ENCODE peak calls at places on chromosomes 16 and 17, in seven cellular contexts. One of them, this sample, is unnamed. For H3K9me3, the result is how much of the 10 kb centered on the place peaks cover.

GRCh38 chr16:21626659-21627277 is 25.6 kb downstream of the IGSF6 start:
- DNase-seq in upper lobe of right lung: no peak
- DNase-seq in prostate gland: no peak
- DNase-seq in CD8-positive, alpha-beta T cell: no peak
- DNase-seq in left lung: no peak
- DNase-seq in CD4-positive, alpha-beta memory T cell: peak
- DNase-seq in fibroblast of lung: peak
- DNase-seq in this sample: peak

GRCh38 chr17:3956558-3956957 is 7.7 kb downstream of the ATP2A3 start:
- DNase-seq in upper lobe of right lung: no peak
- DNase-seq in prostate gland: no peak
- DNase-seq in CD8-positive, alpha-beta T cell: no peak
- DNase-seq in left lung: no peak
- DNase-seq in CD4-positive, alpha-beta memory T cell: no peak
- DNase-seq in fibroblast of lung: no peak
- DNase-seq in this sample: no peak

GRCh38 chr17:7897773-7898172 is 9.2 kb downstream of the CHD3 start:
- DNase-seq in upper lobe of right lung: peak
- DNase-seq in prostate gland: no peak
- DNase-seq in CD8-positive, alpha-beta T cell: no peak
- DNase-seq in left lung: no peak
- DNase-seq in CD4-positive, alpha-beta memory T cell: peak
- DNase-seq in fibroblast of lung: peak
- DNase-seq in this sample: peak

GRCh38 chr16:35559911-35560636 is 2100.7 kb downstream of the TP53TG3F start:
- DNase-seq in upper lobe of right lung: no peak
- DNase-seq in prostate gland: no peak
- DNase-seq in CD8-positive, alpha-beta T cell: no peak
- DNase-seq in left lung: no peak
- DNase-seq in CD4-positive, alpha-beta memory T cell: no peak
- DNase-seq in fibroblast of lung: no peak
- DNase-seq in this sample: no peak

GRCh38 chr17:67496286-67496685 is 119.2 kb downstream of the PITPNC1 start:
- DNase-seq in upper lobe of right lung: no peak
- DNase-seq in prostate gland: no peak
- DNase-seq in CD8-positive, alpha-beta T cell: no peak
- DNase-seq in left lung: no peak
- DNase-seq in CD4-positive, alpha-beta memory T cell: no peak
- DNase-seq in fibroblast of lung: peak
- DNase-seq in this sample: no peak

GRCh38 chr16:89170346-89171215 is 967 bp upstream of the CDH15 start:
- DNase-seq in upper lobe of right lung: peak
- DNase-seq in prostate gland: no peak
- DNase-seq in CD8-positive, alpha-beta T cell: no peak
- DNase-seq in left lung: peak
- DNase-seq in CD4-positive, alpha-beta memory T cell: no peak
- DNase-seq in fibroblast of lung: no peak
- DNase-seq in this sample: peak

GRCh38 chr16:27756206-27756970 is 206.4 kb downstream of the KATNIP start:
- DNase-seq in upper lobe of right lung: no peak
- DNase-seq in prostate gland: no peak
- DNase-seq in CD8-positive, alpha-beta T cell: no peak
- DNase-seq in left lung: no peak
- DNase-seq in CD4-positive, alpha-beta memory T cell: no peak
- DNase-seq in fibroblast of lung: no peak
- DNase-seq in this sample: no peak

GRCh38 chr16:20814761-20815160 is 8.4 kb downstream of the REXO5 start:
- DNase-seq in upper lobe of right lung: no peak
- DNase-seq in prostate gland: no peak
- DNase-seq in CD8-positive, alpha-beta T cell: no peak
- DNase-seq in left lung: no peak
- DNase-seq in CD4-positive, alpha-beta memory T cell: no peak
- DNase-seq in fibroblast of lung: peak
- DNase-seq in this sample: no peak

GRCh38 chr17:44932096-44932495 is 15.5 kb downstream of the KIF18B start:
- DNase-seq in upper lobe of right lung: peak
- DNase-seq in prostate gland: no peak
- DNase-seq in CD8-positive, alpha-beta T cell: no peak
- DNase-seq in left lung: no peak
- DNase-seq in CD4-positive, alpha-beta memory T cell: no peak
- DNase-seq in fibroblast of lung: no peak
- DNase-seq in this sample: no peak

GRCh38 chr17:33514369-33514768 is 221.3 kb upstream of the ASIC2 start:
- DNase-seq in upper lobe of right lung: no peak
- DNase-seq in prostate gland: no peak
- DNase-seq in CD8-positive, alpha-beta T cell: no peak
- DNase-seq in left lung: no peak
- DNase-seq in CD4-positive, alpha-beta memory T cell: no peak
- DNase-seq in fibroblast of lung: no peak
- DNase-seq in this sample: no peak

GRCh38 chr16:10577305-10578202 is 2.8 kb downstream of the EMP2 start:
- DNase-seq in upper lobe of right lung: peak
- DNase-seq in prostate gland: no peak
- DNase-seq in CD8-positive, alpha-beta T cell: no peak
- DNase-seq in left lung: no peak
- DNase-seq in CD4-positive, alpha-beta memory T cell: no peak
- DNase-seq in fibroblast of lung: no peak
- DNase-seq in this sample: peak

GRCh38 chr16:12000032-12000431 is 23.5 kb downstream of the SNX29 start:
- DNase-seq in upper lobe of right lung: no peak
- DNase-seq in prostate gland: no peak
- DNase-seq in CD8-positive, alpha-beta T cell: no peak
- DNase-seq in left lung: no peak
- DNase-seq in CD4-positive, alpha-beta memory T cell: no peak
- DNase-seq in fibroblast of lung: no peak
- DNase-seq in this sample: no peak

GRCh38 chr17:58541249-58541648 is 26.8 kb upstream of the MTMR4 start:
- DNase-seq in upper lobe of right lung: no peak
- DNase-seq in prostate gland: no peak
- DNase-seq in CD8-positive, alpha-beta T cell: no peak
- DNase-seq in left lung: no peak
- DNase-seq in CD4-positive, alpha-beta memory T cell: no peak
- DNase-seq in fibroblast of lung: no peak
- DNase-seq in this sample: no peak

GRCh38 chr17:31560836-31561235 is 169.4 kb downstream of the RAB11FIP4 start:
- DNase-seq in upper lobe of right lung: no peak
- DNase-seq in prostate gland: no peak
- DNase-seq in CD8-positive, alpha-beta T cell: no peak
- DNase-seq in left lung: no peak
- DNase-seq in CD4-positive, alpha-beta memory T cell: no peak
- DNase-seq in fibroblast of lung: peak
- DNase-seq in this sample: no peak

GRCh38 chr17:51496378-51496777 is 236.0 kb downstream of the UTP18 start:
- DNase-seq in upper lobe of right lung: no peak
- DNase-seq in prostate gland: no peak
- DNase-seq in CD8-positive, alpha-beta T cell: no peak
- DNase-seq in left lung: no peak
- DNase-seq in CD4-positive, alpha-beta memory T cell: no peak
- DNase-seq in fibroblast of lung: no peak
- DNase-seq in this sample: no peak

GRCh38 chr16:56211471-56211944 is 20.2 kb downstream of the GNAO1 start:
- DNase-seq in upper lobe of right lung: no peak
- DNase-seq in prostate gland: no peak
- DNase-seq in CD8-positive, alpha-beta T cell: no peak
- DNase-seq in left lung: no peak
- DNase-seq in CD4-positive, alpha-beta memory T cell: no peak
- DNase-seq in fibroblast of lung: no peak
- DNase-seq in this sample: no peak

GRCh38 chr16:4327782-4328579 is 12.1 kb downstream of the GLIS2 start:
- DNase-seq in upper lobe of right lung: peak
- DNase-seq in prostate gland: peak
- DNase-seq in CD8-positive, alpha-beta T cell: peak
- DNase-seq in left lung: peak
- DNase-seq in CD4-positive, alpha-beta memory T cell: peak
- DNase-seq in fibroblast of lung: peak
- DNase-seq in this sample: peak

GRCh38 chr17:726331-726919 is 6.0 kb upstream of the TLCD3A start:
- DNase-seq in upper lobe of right lung: no peak
- DNase-seq in prostate gland: no peak
- DNase-seq in CD8-positive, alpha-beta T cell: no peak
- DNase-seq in left lung: no peak
- DNase-seq in CD4-positive, alpha-beta memory T cell: no peak
- DNase-seq in fibroblast of lung: no peak
- DNase-seq in this sample: peak

GRCh38 chr17:38747385-38748328 is 479 bp downstream of the PCGF2 start:
- DNase-seq in upper lobe of right lung: peak
- DNase-seq in prostate gland: peak
- DNase-seq in CD8-positive, alpha-beta T cell: no peak
- DNase-seq in left lung: peak
- DNase-seq in CD4-positive, alpha-beta memory T cell: no peak
- DNase-seq in fibroblast of lung: no peak
- DNase-seq in this sample: no peak

GRCh38 chr16:25256821-25257503 is 683 bp downstream of the ZKSCAN2 start:
- DNase-seq in upper lobe of right lung: no peak
- DNase-seq in prostate gland: peak
- DNase-seq in CD8-positive, alpha-beta T cell: no peak
- DNase-seq in left lung: no peak
- DNase-seq in CD4-positive, alpha-beta memory T cell: no peak
- DNase-seq in fibroblast of lung: peak
- DNase-seq in this sample: peak

GRCh38 chr16:9457215-9457614 is 365.8 kb downstream of the HAPSTR1 start:
- DNase-seq in upper lobe of right lung: no peak
- DNase-seq in prostate gland: no peak
- DNase-seq in CD8-positive, alpha-beta T cell: no peak
- DNase-seq in left lung: no peak
- DNase-seq in CD4-positive, alpha-beta memory T cell: no peak
- DNase-seq in fibroblast of lung: no peak
- DNase-seq in this sample: no peak

GRCh38 chr17:4130715-4131114 is 12.1 kb downstream of the ZZEF1 start:
- DNase-seq in upper lobe of right lung: no peak
- DNase-seq in prostate gland: no peak
- DNase-seq in CD8-positive, alpha-beta T cell: no peak
- DNase-seq in left lung: no peak
- DNase-seq in CD4-positive, alpha-beta memory T cell: no peak
- DNase-seq in fibroblast of lung: no peak
- DNase-seq in this sample: no peak

GRCh38 chr17:5706835-5707234 is 122.5 kb upstream of the NLRP1 start:
- DNase-seq in upper lobe of right lung: peak
- DNase-seq in prostate gland: peak
- DNase-seq in CD8-positive, alpha-beta T cell: peak
- DNase-seq in left lung: no peak
- DNase-seq in CD4-positive, alpha-beta memory T cell: peak
- DNase-seq in fibroblast of lung: peak
- DNase-seq in this sample: peak

GRCh38 chr17:64028874-64029464 is 8.5 kb upstream of the ICAM2 start:
- DNase-seq in upper lobe of right lung: no peak
- DNase-seq in prostate gland: peak
- DNase-seq in CD8-positive, alpha-beta T cell: peak
- DNase-seq in left lung: no peak
- DNase-seq in CD4-positive, alpha-beta memory T cell: peak
- DNase-seq in fibroblast of lung: peak
- DNase-seq in this sample: peak

DNA sequence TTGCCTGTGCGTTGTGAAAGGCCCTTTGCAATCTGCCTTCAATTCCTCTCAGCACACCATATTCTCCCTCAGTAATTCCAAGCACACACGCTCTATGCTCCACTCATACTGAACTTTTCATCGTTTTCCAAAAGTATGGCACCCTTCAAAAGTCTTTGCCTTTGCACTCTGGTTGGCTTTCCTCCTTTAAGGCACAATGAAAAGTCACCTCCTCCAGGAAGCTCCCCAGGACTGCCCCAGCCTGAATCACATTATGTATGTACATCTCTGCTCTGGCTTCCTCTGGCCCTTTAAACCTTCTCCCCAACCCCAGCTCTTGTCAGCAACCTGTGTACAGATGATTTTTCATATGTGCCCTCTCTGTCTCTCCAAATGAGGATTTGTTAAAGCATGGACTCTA is 250.7 kb downstream of the MAF start:
- DNase-seq in upper lobe of right lung: no peak
- DNase-seq in prostate gland: no peak
- DNase-seq in CD8-positive, alpha-beta T cell: no peak
- DNase-seq in left lung: no peak
- DNase-seq in CD4-positive, alpha-beta memory T cell: no peak
- DNase-seq in fibroblast of lung: no peak
- DNase-seq in this sample: no peak
- H3K9me3 ChIP-seq in upper lobe of right lung: under half
- H3K9me3 ChIP-seq in prostate gland: under half
- H3K9me3 ChIP-seq in CD8-positive, alpha-beta T cell: under half
- H3K9me3 ChIP-seq in left lung: under half
- H3K9me3 ChIP-seq in CD4-positive, alpha-beta memory T cell: under half
- H3K9me3 ChIP-seq in fibroblast of lung: under half
- H3K9me3 ChIP-seq in this sample: under half

GRCh38 chr16:81808933-81809480 is 29.9 kb downstream of the PLCG2 start:
- DNase-seq in upper lobe of right lung: no peak
- DNase-seq in prostate gland: no peak
- DNase-seq in CD8-positive, alpha-beta T cell: no peak
- DNase-seq in left lung: no peak
- DNase-seq in CD4-positive, alpha-beta memory T cell: no peak
- DNase-seq in fibroblast of lung: no peak
- DNase-seq in this sample: no peak
- H3K27ac ChIP-seq in upper lobe of right lung: no peak
- H3K27ac ChIP-seq in prostate gland: no peak
- H3K27ac ChIP-seq in CD8-positive, alpha-beta T cell: no peak
- H3K27ac ChIP-seq in left lung: no peak
- H3K27ac ChIP-seq in CD4-positive, alpha-beta memory T cell: no peak
- H3K27ac ChIP-seq in fibroblast of lung: no peak
- H3K27ac ChIP-seq in this sample: no peak

GRCh38 chr17:42761638-42762037 is 611 bp downstream of the RAMP2 start:
- DNase-seq in upper lobe of right lung: no peak
- DNase-seq in prostate gland: no peak
- DNase-seq in CD8-positive, alpha-beta T cell: no peak
- DNase-seq in left lung: no peak
- DNase-seq in CD4-positive, alpha-beta memory T cell: no peak
- DNase-seq in fibroblast of lung: no peak
- DNase-seq in this sample: no peak
- H3K4me3 ChIP-seq in upper lobe of right lung: peak
- H3K4me3 ChIP-seq in prostate gland: peak
- H3K4me3 ChIP-seq in CD8-positive, alpha-beta T cell: peak
- H3K4me3 ChIP-seq in left lung: peak
- H3K4me3 ChIP-seq in CD4-positive, alpha-beta memory T cell: no peak
- H3K4me3 ChIP-seq in fibroblast of lung: no peak
- H3K4me3 ChIP-seq in this sample: no peak

DNA sequence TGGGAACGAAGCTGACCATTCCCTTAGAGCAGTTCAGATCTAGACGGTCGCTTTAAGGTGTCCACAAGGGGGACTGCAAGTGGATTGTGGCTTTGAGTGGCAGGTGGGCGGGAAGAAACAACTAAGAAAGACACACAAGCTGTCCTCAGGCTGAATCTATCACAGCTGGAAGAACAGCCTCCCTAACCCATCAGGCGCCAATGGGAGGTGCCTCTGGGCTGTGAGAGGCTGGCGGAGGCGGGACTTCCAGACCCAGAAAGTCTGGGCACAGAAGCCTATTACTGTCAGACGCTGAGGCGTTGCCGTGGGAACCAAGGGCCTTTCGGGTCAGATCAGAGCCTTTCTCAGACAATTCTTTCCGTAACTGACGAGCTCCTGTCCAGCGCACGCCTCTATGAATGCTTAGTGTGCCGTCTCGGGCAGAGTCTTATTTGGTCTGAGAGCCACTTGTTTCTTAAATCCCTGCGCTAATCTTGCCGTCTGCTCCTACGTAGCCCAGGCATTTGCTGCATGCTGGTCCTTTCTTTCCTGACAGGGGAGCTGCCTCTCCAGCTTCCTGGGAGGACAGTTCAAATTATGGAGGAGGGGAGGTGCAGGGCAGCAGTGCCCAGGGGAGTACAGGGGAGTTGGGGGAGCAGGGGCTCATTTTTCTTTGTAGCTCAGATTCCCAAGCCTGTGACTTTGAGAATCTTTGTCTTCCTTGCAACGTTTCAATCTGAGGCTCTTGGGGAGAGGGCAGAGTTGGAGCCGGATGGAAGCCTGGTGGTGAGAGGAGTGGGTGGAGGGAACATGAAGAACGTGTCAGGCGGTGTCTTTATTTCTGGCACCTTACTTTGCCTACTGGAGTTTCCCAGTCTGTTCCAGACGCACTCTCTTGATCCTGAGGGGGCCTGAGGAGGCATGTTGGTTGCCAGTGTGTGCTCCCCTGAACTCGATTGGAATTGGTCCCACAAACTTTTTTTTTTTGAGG is 618.7 kb downstream of the KCNJ18 start:
- DNase-seq in upper lobe of right lung: no peak
- DNase-seq in prostate gland: no peak
- DNase-seq in CD8-positive, alpha-beta T cell: no peak
- DNase-seq in left lung: no peak
- DNase-seq in CD4-positive, alpha-beta memory T cell: no peak
- DNase-seq in fibroblast of lung: no peak
- DNase-seq in this sample: no peak
- H3K9me3 ChIP-seq in upper lobe of right lung: under half
- H3K9me3 ChIP-seq in prostate gland: under half
- H3K9me3 ChIP-seq in CD8-positive, alpha-beta T cell: under half
- H3K9me3 ChIP-seq in left lung: under half
- H3K9me3 ChIP-seq in CD4-positive, alpha-beta memory T cell: under half
- H3K9me3 ChIP-seq in fibroblast of lung: under half
- H3K9me3 ChIP-seq in this sample: under half